ENCODE peak calls at places on chromosomes 3 and 15, in eight cellular contexts. X is neural progenitor cell, V is GM23248, O is OCI-LY7, Z is GM23338, M is MM.1S, F is hepatocyte, W is SK-N-SH. U is an unnamed sample.

GRCh38 chr3:163159306-163159705 is 1662.7 kb downstream of the OTOL1 start:
- DNase-seq in V (no peak), X (no peak), F (no peak), O (no peak), W (no peak), M (no peak), Z (no peak), U (no peak)

GRCh38 chr15:63900306-63900705 is 66.6 kb upstream of the HERC1 start:
- DNase-seq in V (no peak), W (no peak), X (no peak), Z (no peak), M (no peak), O (no peak), F (no peak), U (no peak)

GRCh38 chr15:68256675-68257450 is 20.7 kb upstream of the FEM1B start:
- DNase-seq in X (peak; percentile 94), V (peak; percentile 96), W (no peak), M (peak; percentile 92), Z (peak; percentile 95), F (peak; percentile 94), O (peak; percentile 52), U (no peak)

GRCh38 chr15:65580287-65580686 is 30.6 kb downstream of the INTS14 start:
- DNase-seq in W (peak; percentile 31), V (peak; percentile 89), Z (no peak), X (peak; percentile 13), M (no peak), O (no peak), F (peak; percentile 31), U (no peak)

GRCh38 chr3:178513539-178514410 is 22.5 kb upstream of the KCNMB2 start:
- DNase-seq in M (peak; percentile 93), O (no peak), W (no peak), Z (no peak), F (no peak), V (peak; percentile 48), X (no peak), U (no peak)

GRCh38 chr3:118675305-118675704 is 359.3 kb downstream of the IGSF11 start:
- DNase-seq in M (no peak), V (no peak), W (no peak), O (no peak), X (no peak), Z (no peak), F (no peak), U (no peak)

GRCh38 chr3:134378384-134378783 is 4.1 kb upstream of the AMOTL2 start:
- DNase-seq in O (peak; percentile 10), Z (peak; percentile 89), X (peak; percentile 72), W (peak; percentile 64), F (peak; percentile 64), M (no peak), V (no peak), U (peak; percentile 47)

GRCh38 chr3:98885851-98886250 is 15.6 kb downstream of the DCBLD2 start:
- DNase-seq in Z (no peak), F (no peak), X (no peak), M (no peak), O (no peak), W (peak; percentile 19), V (peak; percentile 33), U (no peak)

GRCh38 chr15:40899536-40900207 is 5.4 kb downstream of the VPS18 start:
- DNase-seq in M (no peak), W (no peak), X (no peak), V (no peak), O (no peak), F (no peak), Z (no peak), U (no peak)

GRCh38 chr3:119604878-119605277 is 7.2 kb downstream of the PLA1A start:
- DNase-seq in M (no peak), O (no peak), X (no peak), V (peak; percentile 78), W (no peak), F (no peak), Z (no peak), U (no peak)

GRCh38 chr3:123151251-123151705 is 50.5 kb upstream of the SEC22A start:
- DNase-seq in M (no peak), V (no peak), F (no peak), W (no peak), X (no peak), Z (no peak), O (no peak), U (no peak)

GRCh38 chr15:73941044-73941443 is 14.8 kb downstream of the LOXL1 start:
- DNase-seq in O (no peak), X (no peak), F (peak; percentile 68), Z (no peak), W (no peak), M (no peak), V (peak; percentile 99), U (no peak)

GRCh38 chr3:127107002-127107401 is 85.9 kb upstream of the PRR23E start:
- DNase-seq in V (no peak), W (no peak), O (no peak), Z (no peak), F (no peak), X (no peak), M (no peak), U (no peak)

GRCh38 chr3:125028657-125029056 is 27.1 kb downstream of the HEG1 start:
- DNase-seq in M (no peak), F (no peak), Z (no peak), V (no peak), X (no peak), W (no peak), O (no peak), U (no peak)

GRCh38 chr15:23035964-23036566 is 3.3 kb downstream of the TUBGCP5 start:
- DNase-seq in Z (peak; percentile 87), O (peak; percentile 70), X (peak; percentile 67), W (peak; percentile 73), M (peak; percentile 67), V (peak; percentile 71), F (peak; percentile 57), U (peak; percentile 54)

GRCh38 chr3:169923189-169923588 is 11.8 kb downstream of the SAMD7 start:
- DNase-seq in M (no peak), V (no peak), Z (no peak), W (peak; percentile 76), O (no peak), X (no peak), F (peak; percentile 44), U (no peak)

GRCh38 chr3:134313839-134314587 is 60.2 kb downstream of the AMOTL2 start:
- DNase-seq in V (peak; percentile 54), M (no peak), W (no peak), O (no peak), Z (no peak), X (no peak), F (no peak), U (no peak)

GRCh38 chr15:49877871-49878511 is 241.0 kb downstream of the ATP8B4 start:
- DNase-seq in Z (no peak), X (no peak), M (no peak), W (no peak), O (no peak), V (peak; percentile 81), F (peak; percentile 28), U (no peak)

GRCh38 chr15:35851491-35851890 is 305.5 kb upstream of the DPH6 start:
- DNase-seq in F (no peak), V (no peak), M (no peak), W (no peak), X (no peak), O (no peak), Z (no peak), U (no peak)

GRCh38 chr3:49611291-49611690 is 57.0 kb downstream of the BSN start:
- DNase-seq in V (no peak), O (no peak), Z (no peak), W (no peak), M (no peak), X (no peak), F (no peak), U (no peak)
- TF ChIP-seq EZH2phosphoT487 in V (no peak), O (no peak), Z (no peak), W (no peak), M (no peak), X (no peak), F (no peak), U (no peak)

GRCh38 chr3:186417791-186418190 is 55.8 kb upstream of the DGKG start:
- DNase-seq in W (no peak), V (peak; percentile 91), M (no peak), Z (no peak), F (peak; percentile 21), X (no peak), O (no peak), U (no peak)
- TF ChIP-seq EZH2phosphoT487 in W (no peak), V (no peak), M (no peak), Z (no peak), F (no peak), X (no peak), O (no peak), U (no peak)

GRCh38 chr3:40754966-40755365 is 230.2 kb downstream of the ZNF621 start:
- DNase-seq in X (no peak), F (no peak), Z (no peak), V (no peak), M (no peak), O (no peak), W (no peak), U (no peak)

GRCh38 chr3:40751652-40752051 is 226.9 kb downstream of the ZNF621 start:
- DNase-seq in W (no peak), V (no peak), X (no peak), F (no peak), O (no peak), M (no peak), Z (no peak), U (no peak)

GRCh38 chr3:40753956-40754355 is 229.2 kb downstream of the ZNF621 start:
- DNase-seq in M (no peak), V (no peak), W (no peak), O (no peak), F (no peak), X (no peak), Z (no peak), U (no peak)

GRCh38 chr3:40752492-40752891 is 227.7 kb downstream of the ZNF621 start:
- DNase-seq in Z (no peak), X (peak; percentile 67), V (no peak), O (no peak), M (no peak), F (no peak), W (no peak), U (no peak)

GRCh38 chr3:40753371-40753770 is 228.6 kb downstream of the ZNF621 start:
- DNase-seq in Z (no peak), X (no peak), F (no peak), V (no peak), W (no peak), O (no peak), M (no peak), U (no peak)
- TF ChIP-seq EZH2phosphoT487 in Z (no peak), X (no peak), F (no peak), V (no peak), W (no peak), O (no peak), M (no peak), U (no peak)

GRCh38 chr15:58587481-58587880 is 155.7 kb downstream of the LIPC start:
- DNase-seq in V (no peak), Z (no peak), W (no peak), O (no peak), M (no peak), F (no peak), X (no peak), U (no peak)

GRCh38 chr15:58590236-58590635 is 158.4 kb downstream of the LIPC start:
- DNase-seq in F (no peak), M (no peak), W (no peak), V (no peak), O (no peak), X (no peak), Z (no peak), U (no peak)

GRCh38 chr15:58585668-58586461 is 154.1 kb downstream of the LIPC start:
- DNase-seq in M (no peak), Z (no peak), X (no peak), F (no peak), V (no peak), O (peak; percentile 71), W (no peak), U (no peak)

GRCh38 chr15:58589047-58589446 is 157.3 kb downstream of the LIPC start:
- DNase-seq in Z (no peak), M (no peak), V (no peak), X (no peak), W (no peak), F (no peak), O (no peak), U (no peak)

GRCh38 chr15:58588096-58588495 is 156.3 kb downstream of the LIPC start:
- DNase-seq in O (no peak), X (no peak), M (no peak), W (no peak), F (no peak), V (no peak), Z (peak; percentile 37), U (no peak)
- TF ChIP-seq EZH2phosphoT487 in O (no peak), X (no peak), M (no peak), W (no peak), F (no peak), V (no peak), Z (no peak), U (no peak)